ENCODE peak calls at places on chromosomes 4 and X, in eight cellular contexts. M is endodermal cell, H is adipocyte, Q is hepatocyte, R is suprapubic skin, Y is pancreas, W is psoas muscle, S is IMR-90. U is an unnamed sample. For H3K4me1, the result is how much of the 10 kb centered on the place peaks cover.

GRCh38 chrX:21657318-21658151 is 595 bp downstream of the KLHL34 start:
- DNase-seq in M (no peak), H (no peak), Q (no peak), R (no peak), Y (no peak), W (peak), S (no peak), U (no peak)

GRCh38 chr4:89837385-89837995 is 529 bp upstream of the SNCA start:
- DNase-seq in M (peak), H (peak), Q (peak), R (no peak), Y (peak), W (no peak), S (peak), U (peak)

GRCh38 chr4:181219783-181220416 is 1023.3 kb upstream of the TENM3 start:
- DNase-seq in M (peak), H (no peak), Q (no peak), R (no peak), Y (no peak), W (no peak), S (no peak), U (no peak)

GRCh38 chr4:8688041-8688907 is 95.7 kb downstream of the CPZ start:
- DNase-seq in M (peak), H (no peak), Q (peak), R (peak), Y (no peak), W (no peak), S (peak), U (peak)

GRCh38 chr4:1783970-1784369 is 9.1 kb upstream of the FGFR3 start:
- DNase-seq in M (no peak), H (no peak), Q (no peak), R (no peak), Y (no peak), W (no peak), S (no peak), U (no peak)

GRCh38 chrX:2650865-2651264 is 40.2 kb upstream of the CD99 start:
- DNase-seq in M (no peak), H (no peak), Q (no peak), R (no peak), Y (no peak), W (no peak), S (peak), U (peak)

GRCh38 chr4:174686826-174687225 is 142.2 kb downstream of the GLRA3 start:
- DNase-seq in M (no peak), H (peak), Q (no peak), R (no peak), Y (no peak), W (no peak), S (no peak), U (no peak)

GRCh38 chr4:106708604-106708876 is 327.6 kb downstream of the DKK2 start:
- DNase-seq in M (no peak), H (no peak), Q (no peak), R (no peak), Y (no peak), W (no peak), S (no peak), U (no peak)

GRCh38 chr4:71377561-71377960 is 38.7 kb downstream of the SLC4A4 start:
- DNase-seq in M (no peak), H (peak), Q (no peak), R (no peak), Y (no peak), W (no peak), S (peak), U (no peak)

GRCh38 chrX:69179380-69179911 is 14.2 kb upstream of the PJA1 start:
- DNase-seq in M (peak), H (no peak), Q (peak), R (no peak), Y (no peak), W (no peak), S (peak), U (no peak)

GRCh38 chrX:3592184-3592583 is 121.3 kb downstream of the PRKX start:
- DNase-seq in M (peak), H (no peak), Q (no peak), R (no peak), Y (no peak), W (no peak), S (no peak), U (peak)

GRCh38 chr4:8594097-8595038 is 1.8 kb downstream of the CPZ start:
- DNase-seq in M (peak), H (peak), Q (peak), R (no peak), Y (no peak), W (no peak), S (peak), U (peak)

DNA sequence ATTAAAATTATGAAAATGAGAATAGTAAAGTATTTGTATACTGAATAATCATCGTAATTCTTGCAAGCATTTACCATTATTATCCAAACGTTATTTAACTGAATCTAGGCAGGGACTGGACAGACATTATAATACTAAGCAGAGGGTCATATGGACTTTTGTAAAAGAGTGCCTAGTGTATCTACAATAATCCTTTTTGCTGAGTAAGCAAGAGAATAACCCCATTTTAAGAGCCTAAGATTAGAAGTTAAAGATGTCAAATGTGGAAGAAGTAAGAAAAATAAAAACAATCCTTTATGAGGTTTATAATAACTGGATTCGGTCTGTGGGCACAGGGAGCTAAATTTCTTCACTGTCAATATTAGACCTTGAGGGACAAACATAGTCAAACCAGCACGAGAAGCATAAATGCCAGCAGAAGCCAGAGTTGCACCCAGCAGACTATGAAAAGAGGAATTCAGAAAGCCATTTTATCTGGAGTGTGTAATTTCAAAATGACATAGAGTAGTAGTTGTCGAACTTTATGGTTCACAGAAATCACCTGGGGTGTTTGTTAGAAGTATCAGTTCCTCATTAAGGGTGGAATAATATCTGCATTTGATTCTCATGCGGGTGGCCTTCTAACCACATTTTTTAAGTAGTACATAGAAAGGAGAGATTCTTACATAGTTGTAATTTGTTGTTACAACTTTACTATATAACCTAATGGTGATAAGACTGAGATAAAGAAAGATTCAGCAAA is 39.7 kb upstream of the DCLK2 start:
- DNase-seq in M (no peak), H (no peak), Q (no peak), R (no peak), Y (no peak), W (no peak), S (no peak), U (no peak)
- H3K4me1 ChIP-seq in M (under half), H (under half), Q (under half), R (under half), Y (under half), W (under half), S (under half), U (under half)

GRCh38 chrX:9786839-9787635 is 808 bp downstream of the SHROOM2 start:
- DNase-seq in M (peak), H (no peak), Q (peak), R (no peak), Y (peak), W (no peak), S (no peak), U (no peak)

GRCh38 chrX:9785944-9786741 is at the start of gene SHROOM2:
- DNase-seq in M (peak), H (peak), Q (peak), R (no peak), Y (peak), W (no peak), S (no peak), U (peak)

GRCh38 chrX:9781941-9782340 is 4.3 kb upstream of the SHROOM2 start:
- DNase-seq in M (no peak), H (no peak), Q (no peak), R (no peak), Y (no peak), W (no peak), S (no peak), U (no peak)

GRCh38 chrX:9788908-9789307 is 2.7 kb downstream of the SHROOM2 start:
- DNase-seq in M (no peak), H (peak), Q (peak), R (no peak), Y (no peak), W (no peak), S (peak), U (peak)

GRCh38 chrX:9785252-9785943 is 831 bp upstream of the SHROOM2 start:
- DNase-seq in M (no peak), H (no peak), Q (peak), R (no peak), Y (no peak), W (no peak), S (no peak), U (no peak)
- H3K4me3 ChIP-seq in M (peak), H (no peak), Q (peak), R (peak), Y (peak), W (peak), S (no peak), U (peak)

GRCh38 chr4:113686950-113687718 is 74.4 kb downstream of the CAMK2D start:
- DNase-seq in M (no peak), H (peak), Q (no peak), R (no peak), Y (no peak), W (no peak), S (peak), U (no peak)

GRCh38 chr4:113682730-113683129 is 78.8 kb downstream of the CAMK2D start:
- DNase-seq in M (no peak), H (peak), Q (no peak), R (no peak), Y (no peak), W (no peak), S (peak), U (no peak)

GRCh38 chr4:113683143-113683542 is 78.4 kb downstream of the CAMK2D start:
- DNase-seq in M (no peak), H (no peak), Q (no peak), R (no peak), Y (no peak), W (no peak), S (no peak), U (no peak)

GRCh38 chr4:113689394-113689793 is 72.1 kb downstream of the CAMK2D start:
- DNase-seq in M (no peak), H (no peak), Q (no peak), R (no peak), Y (no peak), W (no peak), S (no peak), U (no peak)

GRCh38 chr4:113684534-113685091 is 76.9 kb downstream of the CAMK2D start:
- DNase-seq in M (peak), H (peak), Q (peak), R (no peak), Y (peak), W (peak), S (peak), U (peak)
- H3K4me1 ChIP-seq in M (under half), H (half or more), Q (under half), R (under half), Y (under half), W (under half), S (under half), U (under half)

GRCh38 chr4:153346031-153346430 is 1.5 kb downstream of the MND1 start:
- DNase-seq in M (no peak), H (no peak), Q (no peak), R (no peak), Y (no peak), W (no peak), S (no peak), U (peak)

GRCh38 chr4:153348006-153348405 is 3.5 kb downstream of the MND1 start:
- DNase-seq in M (no peak), H (no peak), Q (peak), R (no peak), Y (no peak), W (no peak), S (peak), U (no peak)

GRCh38 chr4:153345011-153345981 is 808 bp downstream of the MND1 start:
- DNase-seq in M (peak), H (peak), Q (peak), R (peak), Y (no peak), W (peak), S (peak), U (peak)

GRCh38 chr4:153346563-153346962 is 2.1 kb downstream of the MND1 start:
- DNase-seq in M (peak), H (peak), Q (no peak), R (no peak), Y (no peak), W (no peak), S (peak), U (peak)

GRCh38 chr4:153347117-153347516 is 2.6 kb downstream of the MND1 start:
- DNase-seq in M (no peak), H (no peak), Q (no peak), R (no peak), Y (no peak), W (no peak), S (no peak), U (no peak)
- H3K4me3 ChIP-seq in M (no peak), H (no peak), Q (no peak), R (no peak), Y (no peak), W (no peak), S (no peak), U (peak)